ENCODE peak calls at places on chromosome 22, in six cellular contexts. A is MCF 10A, Q is fibroblast of mammary gland, R is tibial nerve, K is prostate gland, Y is AG04449. V is an unnamed sample.

GRCh38 chr22:29032584-29032983 is 29.0 kb downstream of the C22orf31 start:
- DNase-seq in A (peak), Q (peak), R (no peak), K (no peak), Y (no peak), V (no peak)

GRCh38 chr22:29031236-29031982 is 30.2 kb downstream of the C22orf31 start:
- DNase-seq in A (peak), Q (peak), R (peak), K (peak), Y (peak), V (no peak)

GRCh38 chr22:40401532-40401931 is 31.1 kb downstream of the SGSM3 start:
- DNase-seq in A (no peak), Q (no peak), R (no peak), K (no peak), Y (no peak), V (no peak)

GRCh38 chr22:31148953-31149627 is 8.8 kb upstream of the PLA2G3 start:
- DNase-seq in A (peak), Q (peak), R (no peak), K (peak), Y (no peak), V (peak)

GRCh38 chr22:31490496-31490925 is 869 bp upstream of the EIF4ENIF1 start:
- DNase-seq in A (peak), Q (peak), R (no peak), K (peak), Y (no peak), V (peak)

GRCh38 chr22:40436460-40437431 is 66.4 kb downstream of the SGSM3 start:
- DNase-seq in A (peak), Q (peak), R (no peak), K (no peak), Y (no peak), V (peak)

GRCh38 chr22:45630436-45630835 is 41.2 kb upstream of the ATXN10 start:
- DNase-seq in A (no peak), Q (no peak), R (no peak), K (no peak), Y (no peak), V (no peak)

GRCh38 chr22:19579113-19579811 is 55.1 kb upstream of the CLDN5 start:
- DNase-seq in A (no peak), Q (no peak), R (no peak), K (no peak), Y (no peak), V (no peak)

GRCh38 chr22:50102946-50103345 is 13.1 kb downstream of the MOV10L1 start:
- DNase-seq in A (peak), Q (no peak), R (no peak), K (no peak), Y (no peak), V (no peak)

GRCh38 chr22:50595189-50595588 is 5.4 kb upstream of the MAPK8IP2 start:
- DNase-seq in A (no peak), Q (no peak), R (no peak), K (no peak), Y (no peak), V (no peak)

GRCh38 chr22:26448941-26449340 is 19.9 kb downstream of the ASPHD2 start:
- DNase-seq in A (no peak), Q (no peak), R (no peak), K (no peak), Y (no peak), V (no peak)

GRCh38 chr22:36081023-36081431 is 52.4 kb upstream of the RBFOX2 start:
- DNase-seq in A (no peak), Q (peak), R (no peak), K (no peak), Y (peak), V (peak)

GRCh38 chr22:31912402-31912733 is 32.0 kb upstream of the YWHAH start:
- DNase-seq in A (no peak), Q (peak), R (no peak), K (no peak), Y (no peak), V (no peak)

GRCh38 chr22:17749605-17750395 is 24.5 kb downstream of the BID start:
- DNase-seq in A (no peak), Q (no peak), R (no peak), K (no peak), Y (no peak), V (no peak)

GRCh38 chr22:22099833-22100812 is 117.5 kb upstream of the TOP3B start:
- DNase-seq in A (peak), Q (peak), R (no peak), K (no peak), Y (no peak), V (no peak)

GRCh38 chr22:20953668-20954500 is 13.2 kb upstream of the AIFM3 start:
- DNase-seq in A (peak), Q (peak), R (no peak), K (peak), Y (peak), V (peak)

GRCh38 chr22:41951898-41952474 is at the start of gene SMIM45:
- DNase-seq in A (no peak), Q (no peak), R (no peak), K (no peak), Y (no peak), V (no peak)

GRCh38 chr22:46090631-46091201 is 59.6 kb upstream of the PPARA start:
- DNase-seq in A (no peak), Q (peak), R (peak), K (no peak), Y (no peak), V (no peak)

GRCh38 chr22:47228767-47229166 is 466.3 kb downstream of the TBC1D22A start:
- DNase-seq in A (no peak), Q (peak), R (no peak), K (no peak), Y (no peak), V (no peak)

GRCh38 chr22:41327124-41327523 is 25.8 kb downstream of the ZC3H7B start:
- DNase-seq in A (no peak), Q (no peak), R (no peak), K (no peak), Y (no peak), V (no peak)

GRCh38 chr22:46025225-46025972 is 48.4 kb upstream of the WNT7B start:
- DNase-seq in A (no peak), Q (no peak), R (no peak), K (no peak), Y (no peak), V (no peak)

GRCh38 chr22:46062232-46062615 is 85.3 kb upstream of the WNT7B start:
- DNase-seq in A (peak), Q (no peak), R (no peak), K (no peak), Y (no peak), V (no peak)

GRCh38 chr22:20319041-20319744 is 667 bp downstream of the DGCR6L start:
- DNase-seq in A (no peak), Q (no peak), R (no peak), K (peak), Y (no peak), V (no peak)

GRCh38 chr22:47356433-47357011 is 594.1 kb downstream of the TBC1D22A start:
- DNase-seq in A (no peak), Q (no peak), R (no peak), K (no peak), Y (no peak), V (no peak)

GRCh38 chr22:46297151-46297819 is 615 bp downstream of the GTSE1 start:
- DNase-seq in A (peak), Q (peak), R (no peak), K (no peak), Y (no peak), V (no peak)

GRCh38 chr22:28917747-28918543 is 34.6 kb downstream of the ZNRF3 start:
- DNase-seq in A (no peak), Q (peak), R (no peak), K (no peak), Y (no peak), V (no peak)

GRCh38 chr22:41300661-41301060 is 664 bp upstream of the ZC3H7B start:
- DNase-seq in A (no peak), Q (no peak), R (no peak), K (no peak), Y (no peak), V (no peak)

GRCh38 chr22:19147193-19147780 is 2.8 kb downstream of the GSC2 start:
- DNase-seq in A (no peak), Q (no peak), R (no peak), K (no peak), Y (no peak), V (no peak)

GRCh38 chr22:42967933-42968332 is 47.0 kb downstream of the PACSIN2 start:
- DNase-seq in A (no peak), Q (peak), R (no peak), K (no peak), Y (no peak), V (no peak)

GRCh38 chr22:20506543-20507252 is 712 bp upstream of the MED15 start:
- DNase-seq in A (no peak), Q (no peak), R (no peak), K (no peak), Y (no peak), V (no peak)

GRCh38 chr22:37571258-37571991 is 8.5 kb downstream of the LGALS2 start:
- DNase-seq in A (peak), Q (no peak), R (no peak), K (no peak), Y (no peak), V (no peak)
- TF ChIP-seq CTCF in A (peak), Q (no peak), R (no peak), K (no peak), Y (peak), V (no peak)

GRCh38 chr22:44091021-44091721 is 67.1 kb downstream of the PARVB start:
- DNase-seq in A (peak), Q (peak), R (no peak), K (no peak), Y (no peak), V (no peak)
- TF ChIP-seq CTCF in A (no peak), Q (peak), R (no peak), K (no peak), Y (no peak), V (peak)

DNA sequence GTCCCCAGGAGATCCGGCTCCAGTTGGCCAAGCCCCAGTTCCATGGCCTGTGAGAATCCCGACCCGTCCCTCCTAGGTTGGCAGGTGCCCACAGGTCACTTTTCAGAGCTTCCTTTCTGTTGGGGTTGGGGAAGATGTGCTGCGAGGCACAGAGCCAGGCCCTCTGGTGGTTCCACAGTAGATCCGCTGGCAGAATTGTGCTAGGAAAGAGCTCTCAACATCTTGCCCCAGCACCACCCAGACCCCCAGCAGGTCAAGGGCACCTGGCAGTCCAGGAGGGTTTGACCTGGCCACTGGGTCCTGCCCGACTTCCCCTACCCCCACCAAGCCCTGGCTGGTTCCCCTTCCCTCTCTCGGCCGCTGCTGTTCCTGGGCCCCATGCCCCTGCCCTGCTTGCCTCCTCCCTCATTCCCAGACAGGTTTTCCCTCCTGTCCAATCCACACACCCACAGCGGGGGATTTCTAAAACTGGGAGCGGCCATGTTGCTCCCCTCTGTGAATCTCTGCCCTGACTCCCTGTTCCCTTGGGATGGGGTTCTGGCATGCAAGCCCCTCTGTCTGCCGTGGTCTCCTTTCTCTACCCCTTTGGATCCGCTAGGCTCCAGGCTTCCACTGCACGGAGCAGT is 26.2 kb upstream of the GCAT start:
- DNase-seq in A (no peak), Q (peak), R (no peak), K (no peak), Y (no peak), V (no peak)
- TF ChIP-seq CTCF in A (no peak), Q (peak), R (no peak), K (peak), Y (peak), V (peak)

GRCh38 chr22:39314251-39314971 is 5.0 kb downstream of the RPL3 start:
- DNase-seq in A (no peak), Q (no peak), R (no peak), K (no peak), Y (no peak), V (no peak)
- TF ChIP-seq CTCF in A (no peak), Q (no peak), R (no peak), K (no peak), Y (peak), V (no peak)

GRCh38 chr22:27456696-27457503 is 344.7 kb downstream of the MN1 start:
- DNase-seq in A (peak), Q (peak), R (no peak), K (no peak), Y (peak), V (no peak)

GRCh38 chr22:27454807-27455450 is 346.6 kb downstream of the MN1 start:
- DNase-seq in A (peak), Q (no peak), R (no peak), K (no peak), Y (no peak), V (no peak)

GRCh38 chr22:27452916-27453315 is 348.6 kb downstream of the MN1 start:
- DNase-seq in A (no peak), Q (no peak), R (no peak), K (no peak), Y (no peak), V (no peak)

GRCh38 chr22:27452245-27452644 is 349.3 kb downstream of the MN1 start:
- DNase-seq in A (no peak), Q (no peak), R (no peak), K (no peak), Y (no peak), V (no peak)

GRCh38 chr22:27453688-27454087 is 347.9 kb downstream of the MN1 start:
- DNase-seq in A (no peak), Q (no peak), R (no peak), K (no peak), Y (no peak), V (no peak)
- TF ChIP-seq CTCF in A (no peak), Q (no peak), R (no peak), K (no peak), Y (no peak), V (no peak)

V was measured in AG09319.